ENCODE peak calls at places on chromosomes 6 and 20, in nine cellular contexts. O, J, L, K, Z, N, T, X and Q are unnamed samples.

GRCh38 chr6:56746767-56747504 is 104.2 kb upstream of the DST start:
- DNase-seq in T (no peak), N (no peak), K (no peak), X (no peak), O (no peak), Z (no peak), L (no peak), J (no peak), Q (no peak)

GRCh38 chr6:94052754-94053153 is 633.4 kb upstream of the EPHA7 start:
- DNase-seq in K (peak; percentile 26), X (no peak), N (no peak), O (no peak), T (no peak), J (no peak), Z (no peak), L (no peak), Q (no peak)

GRCh38 chr20:44485830-44486198 is 10.1 kb downstream of the TTPAL start:
- DNase-seq in K (no peak), J (no peak), X (no peak), Z (no peak), O (no peak), N (no peak), L (no peak), T (no peak), Q (no peak)

GRCh38 chr6:135995160-135995898 is 143.8 kb downstream of the PDE7B start:
- DNase-seq in O (no peak), N (no peak), T (no peak), J (no peak), X (no peak), Z (no peak), K (no peak), L (peak; percentile 34), Q (no peak)

GRCh38 chr6:121008553-121008952 is 325.7 kb downstream of the TBC1D32 start:
- DNase-seq in J (no peak), T (no peak), O (no peak), L (no peak), X (no peak), Z (no peak), N (no peak), K (no peak), Q (no peak)

GRCh38 chr6:41177287-41177686 is 14.4 kb upstream of the TREM2 start:
- DNase-seq in L (no peak), T (no peak), X (no peak), J (no peak), K (no peak), N (no peak), Z (no peak), O (no peak), Q (no peak)

GRCh38 chr6:127784468-127784867 is 116.4 kb downstream of the THEMIS start:
- DNase-seq in Z (no peak), T (no peak), O (no peak), K (no peak), L (no peak), X (no peak), J (no peak), N (no peak), Q (no peak)

GRCh38 chr6:71544028-71544427 is 255.4 kb downstream of the OGFRL1 start:
- DNase-seq in L (peak; percentile 23), N (no peak), J (no peak), X (no peak), K (no peak), T (no peak), O (no peak), Z (peak; percentile 76), Q (no peak)

GRCh38 chr20:23963941-23964340 is 24.6 kb downstream of the GGTLC1 start:
- DNase-seq in T (no peak), J (no peak), O (no peak), N (no peak), L (no peak), X (no peak), Z (no peak), K (no peak), Q (no peak)

GRCh38 chr20:31664696-31665354 is 27.1 kb downstream of the COX4I2 start:
- DNase-seq in J (no peak), O (no peak), X (no peak), L (no peak), K (no peak), N (peak; percentile 47), T (no peak), Z (no peak), Q (no peak)

GRCh38 chr6:42078391-42078790 is 28.1 kb downstream of the TAF8 start:
- DNase-seq in N (no peak), X (no peak), J (no peak), K (no peak), L (no peak), Z (no peak), O (no peak), T (peak; percentile 27), Q (no peak)

GRCh38 chr20:23450877-23451276 is 1.8 kb downstream of the CST11 start:
- DNase-seq in N (no peak), T (no peak), X (no peak), O (no peak), L (no peak), K (no peak), Z (no peak), J (no peak), Q (no peak)

GRCh38 chr20:59042151-59042795 is at the start of gene PRELID3B:
- DNase-seq in O (peak; percentile 49), J (no peak), L (no peak), N (peak; percentile 31), K (peak; percentile 34), Z (peak; percentile 58), T (no peak), X (peak; percentile 36), Q (no peak)

GRCh38 chr20:47668313-47669156 is 116.7 kb downstream of the SULF2 start:
- DNase-seq in J (no peak), K (no peak), X (no peak), T (no peak), Z (no peak), L (no peak), O (no peak), N (no peak), Q (no peak)

GRCh38 chr6:157304840-157305675 is 18.3 kb downstream of the TMEM242 start:
- DNase-seq in T (no peak), J (no peak), O (no peak), K (peak; percentile 37), N (peak; percentile 49), Z (no peak), X (no peak), L (peak; percentile 23), Q (no peak)

GRCh38 chr6:80289727-80290126 is 183.3 kb downstream of the BCKDHB start:
- DNase-seq in T (no peak), L (no peak), O (no peak), K (no peak), Z (no peak), X (no peak), J (no peak), N (no peak), Q (no peak)

GRCh38 chr6:143180860-143181259 is 120.2 kb downstream of the AIG1 start:
- DNase-seq in K (no peak), J (no peak), N (no peak), T (no peak), O (no peak), L (no peak), X (no peak), Z (no peak), Q (no peak)

GRCh38 chr20:37297066-37297736 is 7.7 kb downstream of the MANBAL start:
- DNase-seq in N (no peak), T (no peak), O (no peak), Z (no peak), K (no peak), X (no peak), L (peak; percentile 91), J (no peak), Q (no peak)

DNA sequence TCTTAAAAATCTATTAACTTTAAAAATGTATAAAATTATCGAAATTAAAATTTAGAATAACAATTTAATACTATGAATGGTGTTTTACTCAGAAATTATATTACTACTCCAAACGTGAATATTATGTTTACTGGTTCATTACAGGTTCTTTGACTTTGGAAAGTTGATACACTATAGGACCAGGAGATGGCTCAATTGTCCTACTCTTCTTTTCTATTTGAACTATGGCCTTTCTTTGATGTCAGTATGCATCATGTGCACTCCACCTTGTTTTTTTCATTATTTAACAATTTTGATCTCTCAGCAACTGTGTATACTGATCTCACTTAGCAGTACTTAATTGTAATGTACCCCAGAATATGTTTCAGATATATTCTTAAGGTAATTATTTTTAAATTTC is 391.5 kb upstream of the MANEA start:
- DNase-seq in X (no peak), L (no peak), T (no peak), N (no peak), K (no peak), O (no peak), Z (no peak), J (no peak), Q (no peak)
- TF ChIP-seq CTCF in X (no peak), L (no peak), T (no peak), N (no peak), K (no peak), O (no peak), Z (no peak), J (no peak), Q (no peak)

GRCh38 chr6:107318100-107318736 is 141.1 kb downstream of the PDSS2 start:
- DNase-seq in X (peak; percentile 27), N (peak; percentile 35), K (peak; percentile 74), L (no peak), O (peak; percentile 67), J (no peak), Z (no peak), T (peak; percentile 58), Q (peak; percentile 33)
- TF ChIP-seq CTCF in X (peak; percentile 74), N (peak; percentile 27), K (peak; percentile 71), L (peak; percentile 91), O (peak; percentile 71), J (no peak), Z (peak; percentile 76), T (peak; percentile 62), Q (peak; percentile 47)

GRCh38 chr20:63326314-63327228 is 33.6 kb downstream of the COL20A1 start:
- DNase-seq in T (peak; percentile 41), Z (no peak), J (peak; percentile 11), O (no peak), K (no peak), N (no peak), L (no peak), X (peak; percentile 3), Q (no peak)

GRCh38 chr20:63328026-63328700 is 33.0 kb downstream of the CHRNA4 start:
- DNase-seq in T (peak; percentile 37), N (no peak), L (no peak), X (peak; percentile 7), Z (no peak), O (no peak), K (no peak), J (peak; percentile 19), Q (no peak)

GRCh38 chr20:63328716-63329275 is 32.4 kb downstream of the CHRNA4 start:
- DNase-seq in Z (no peak), J (peak; percentile 6), T (peak; percentile 32), N (no peak), L (no peak), X (peak; percentile 10), K (no peak), O (no peak), Q (no peak)

GRCh38 chr20:63325554-63326313 is 32.7 kb downstream of the COL20A1 start:
- DNase-seq in N (peak; percentile 10), L (no peak), K (no peak), J (no peak), T (peak; percentile 27), O (no peak), Z (no peak), X (peak; percentile 9), Q (no peak)

GRCh38 chr20:63327229-63327745 is 33.9 kb downstream of the CHRNA4 start:
- DNase-seq in T (peak; percentile 39), Z (no peak), K (no peak), L (no peak), O (no peak), N (no peak), J (peak; percentile 17), X (no peak), Q (no peak)
- TF ChIP-seq CTCF in T (no peak), Z (no peak), K (no peak), L (no peak), O (no peak), N (no peak), J (no peak), X (no peak), Q (no peak)

GRCh38 chr6:124798942-124799496 is 163.2 kb upstream of the RNF217 start:
- DNase-seq in Z (no peak), N (no peak), X (no peak), T (no peak), J (no peak), L (no peak), K (no peak), O (no peak), Q (no peak)
- TF ChIP-seq CTCF in Z (peak; percentile 60), N (no peak), X (no peak), T (no peak), J (no peak), L (no peak), K (peak; percentile 41), O (no peak), Q (no peak)